ENCODE peak calls at places on chromosomes 1 and 21, in four cellular contexts. K is uterus, X is IMR-90, P is A549. E is an unnamed sample.

GRCh38 chr21:45749974-45750373 is 106.4 kb downstream of the PCBP3 start:
- DNase-seq in X (no peak), K (no peak), P (no peak), E (no peak)

GRCh38 chr1:44546403-44547053 is 127.8 kb downstream of the TMEM53 start:
- DNase-seq in P (no peak), K (no peak), X (no peak), E (no peak)

GRCh38 chr1:222892137-222892763 is 77.4 kb downstream of the DISP1 start:
- DNase-seq in X (peak), P (no peak), K (no peak), E (no peak)

GRCh38 chr1:178706467-178706866 is 18.6 kb upstream of the RALGPS2 start:
- DNase-seq in X (peak), K (peak), P (no peak), E (peak)

GRCh38 chr1:147890177-147890790 is 12.3 kb upstream of the GJA8 start:
- DNase-seq in X (peak), P (peak), K (peak), E (no peak)

GRCh38 chr1:208475449-208475848 is 231.3 kb upstream of the PLXNA2 start:
- DNase-seq in P (no peak), K (no peak), X (peak), E (no peak)

GRCh38 chr1:220370041-220370700 is 97.9 kb upstream of the RAB3GAP2 start:
- DNase-seq in P (peak), X (peak), K (no peak), E (peak)

GRCh38 chr1:159918918-159919195 is 6.5 kb downstream of the TAGLN2 start:
- DNase-seq in K (no peak), X (no peak), P (no peak), E (no peak)

GRCh38 chr1:207867136-207868081 is 43.5 kb downstream of the CD34 start:
- DNase-seq in K (no peak), P (no peak), X (no peak), E (peak)

GRCh38 chr1:211635602-211636205 is 39.7 kb downstream of the NEK2 start:
- DNase-seq in X (peak), P (no peak), K (no peak), E (no peak)

GRCh38 chr1:204130178-204130577 is 21.7 kb downstream of the ETNK2 start:
- DNase-seq in P (no peak), X (no peak), K (peak), E (no peak)

GRCh38 chr1:204072951-204073836 is at the start of gene SOX13:
- DNase-seq in P (peak), X (peak), K (peak), E (peak)

GRCh38 chr1:211133393-211133840 is 531 bp downstream of the KCNH1 start:
- DNase-seq in X (no peak), P (no peak), K (no peak), E (no peak)

GRCh38 chr21:18155508-18156193 is 89.0 kb upstream of the CHODL start:
- DNase-seq in K (no peak), P (no peak), X (no peak), E (no peak)

GRCh38 chr1:166489670-166490436 is 323.1 kb upstream of the FAM78B start:
- DNase-seq in P (peak), K (peak), X (no peak), E (no peak)

GRCh38 chr1:1083181-1084027 is 9.3 kb upstream of the RNF223 start:
- DNase-seq in K (peak), X (no peak), P (no peak), E (no peak)

GRCh38 chr1:52674497-52675384 is 23.4 kb downstream of the COA7 start:
- DNase-seq in P (no peak), K (no peak), X (peak), E (no peak)

GRCh38 chr1:53442297-53442696 is 16.9 kb upstream of the DMRTB1 start:
- DNase-seq in P (no peak), X (peak), K (no peak), E (no peak)

GRCh38 chr21:30233636-30234035 is 17.7 kb upstream of the CLDN8 start:
- DNase-seq in K (no peak), P (no peak), X (no peak), E (no peak)

GRCh38 chr1:221563476-221563921 is 178.4 kb downstream of the DUSP10 start:
- DNase-seq in K (peak), P (no peak), X (no peak), E (peak)

GRCh38 chr21:45876381-45877159 is 105.0 kb upstream of the COL6A1 start:
- DNase-seq in P (no peak), K (peak), X (no peak), E (no peak)

GRCh38 chr1:229148041-229148671 is 122.8 kb upstream of the RAB4A start:
- DNase-seq in P (no peak), K (no peak), X (no peak), E (no peak)

GRCh38 chr1:213622365-213623087 is 365.2 kb upstream of the PROX1 start:
- DNase-seq in X (no peak), K (no peak), P (no peak), E (no peak)

GRCh38 chr1:39799770-39800470 is 11.3 kb upstream of the BMP8B start:
- DNase-seq in K (peak), P (peak), X (peak), E (peak)

GRCh38 chr21:44425895-44426662 is 29.2 kb upstream of the LRRC3 start:
- DNase-seq in X (no peak), P (no peak), K (no peak), E (peak)

GRCh38 chr21:44426663-44427191 is 28.6 kb upstream of the LRRC3 start:
- DNase-seq in P (no peak), X (no peak), K (no peak), E (peak)

GRCh38 chr21:44427241-44428120 is 27.8 kb upstream of the LRRC3 start:
- DNase-seq in P (no peak), X (no peak), K (no peak), E (peak)

GRCh38 chr21:44429894-44430293 is 25.4 kb upstream of the LRRC3 start:
- DNase-seq in P (no peak), X (no peak), K (no peak), E (no peak)

GRCh38 chr21:44428281-44428942 is 26.9 kb upstream of the LRRC3 start:
- DNase-seq in P (peak), X (no peak), K (no peak), E (peak)
- TF ChIP-seq POLR2A in P (no peak), X (no peak), K (no peak), E (no peak)

DNA sequence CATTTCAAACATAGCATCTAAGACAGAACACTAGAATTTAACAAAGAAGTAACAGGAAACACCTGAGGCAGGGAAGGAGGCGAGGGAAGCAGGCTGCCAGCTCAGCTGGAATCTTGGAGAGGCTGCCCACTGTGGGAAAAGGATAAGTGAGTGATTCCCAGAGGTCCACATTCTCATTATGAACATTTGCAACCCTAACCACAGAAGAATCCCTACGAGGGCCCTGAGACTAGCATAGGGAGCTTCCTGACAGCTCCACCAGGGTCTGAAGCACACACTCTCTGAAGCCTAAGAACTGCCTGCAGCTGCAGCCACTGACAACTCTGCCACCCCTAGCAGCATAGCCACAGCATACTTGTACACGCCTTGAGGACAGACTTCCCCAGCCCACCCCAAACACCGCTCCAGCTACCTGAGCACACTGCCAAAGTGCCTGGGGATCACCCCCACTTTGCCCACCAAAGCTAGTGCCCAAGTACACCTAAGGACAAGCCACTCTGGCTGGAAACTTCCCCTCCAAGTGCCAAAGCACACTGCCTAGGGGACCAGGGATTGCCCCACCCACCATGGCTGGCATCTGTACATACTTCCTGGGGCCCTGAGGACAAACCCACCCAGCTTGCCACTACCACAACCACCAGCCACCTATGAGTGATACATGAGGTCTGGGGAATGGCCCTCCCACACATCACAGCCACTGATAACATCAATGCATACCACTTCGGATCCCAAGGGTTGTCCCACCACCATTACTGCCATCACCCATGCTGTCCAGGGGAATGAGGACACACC is 76.6 kb upstream of the GUCA2A start:
- DNase-seq in X (peak), K (no peak), P (no peak), E (no peak)
- TF ChIP-seq CTCF in X (no peak), K (no peak), P (no peak), E (no peak)

GRCh38 chr1:26972390-26972789 is 12.1 kb upstream of the KDF1 start:
- DNase-seq in K (no peak), P (no peak), X (peak), E (no peak)

GRCh38 chr1:26972821-26973220 is 12.6 kb upstream of the KDF1 start:
- DNase-seq in K (no peak), P (no peak), X (no peak), E (no peak)

GRCh38 chr1:26971590-26971989 is 11.3 kb upstream of the KDF1 start:
- DNase-seq in K (no peak), X (no peak), P (no peak), E (no peak)

GRCh38 chr1:26965628-26966027 is 5.4 kb upstream of the KDF1 start:
- DNase-seq in P (no peak), K (no peak), X (no peak), E (no peak)

DNA sequence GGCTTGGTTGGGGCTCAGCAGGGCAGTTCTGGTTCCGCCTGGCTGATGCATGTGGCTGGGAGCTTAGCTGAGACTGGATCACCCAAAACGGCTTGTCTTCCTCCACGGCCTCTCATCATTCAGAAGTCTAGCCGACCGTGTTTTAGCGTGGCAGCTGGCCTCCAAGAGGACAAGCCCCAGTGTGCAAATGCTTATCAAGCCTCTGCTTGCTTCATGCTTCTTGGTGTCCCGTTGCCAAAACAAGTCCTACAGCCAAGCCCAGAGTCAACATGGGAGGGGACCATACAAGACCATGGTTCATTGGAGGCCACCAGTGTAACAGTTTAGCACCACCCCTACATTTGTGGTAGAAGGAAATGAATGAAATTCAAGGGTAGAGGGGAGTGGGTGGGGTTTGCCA is 10.5 kb upstream of the KDF1 start:
- DNase-seq in K (no peak), P (peak), X (no peak), E (no peak)
- TF ChIP-seq POLR2A in K (no peak), P (no peak), X (no peak), E (no peak)

GRCh38 chr1:48728599-48728998 is 48.1 kb downstream of the BEND5 start:
- DNase-seq in P (no peak), K (no peak), X (no peak), E (no peak)

GRCh38 chr1:48725331-48725730 is 51.4 kb downstream of the BEND5 start:
- DNase-seq in X (peak), K (no peak), P (no peak), E (no peak)

GRCh38 chr1:48730164-48730864 is 46.4 kb downstream of the BEND5 start:
- DNase-seq in P (no peak), K (no peak), X (no peak), E (no peak)

GRCh38 chr1:48726557-48726956 is 50.1 kb downstream of the BEND5 start:
- DNase-seq in X (no peak), K (no peak), P (no peak), E (no peak)
- TF ChIP-seq CTCF in X (no peak), K (no peak), P (no peak), E (no peak)

GRCh38 chr21:36859744-36860501 is 106.5 kb downstream of the HLCS start:
- DNase-seq in P (peak), X (peak), K (peak), E (peak)
- TF ChIP-seq POLR2A in P (peak), X (no peak), K (no peak), E (peak)

GRCh38 chr1:6355621-6356020 is 37.9 kb downstream of the ACOT7 start:
- DNase-seq in P (no peak), K (no peak), X (no peak), E (no peak)

GRCh38 chr1:6359568-6360496 is 33.7 kb downstream of the ACOT7 start:
- DNase-seq in K (peak), X (peak), P (peak), E (no peak)

GRCh38 chr1:6358757-6359567 is 34.6 kb downstream of the ACOT7 start:
- DNase-seq in K (peak), P (no peak), X (peak), E (no peak)

GRCh38 chr1:6358144-6358624 is 35.4 kb downstream of the ACOT7 start:
- DNase-seq in P (no peak), K (no peak), X (no peak), E (no peak)

DNA sequence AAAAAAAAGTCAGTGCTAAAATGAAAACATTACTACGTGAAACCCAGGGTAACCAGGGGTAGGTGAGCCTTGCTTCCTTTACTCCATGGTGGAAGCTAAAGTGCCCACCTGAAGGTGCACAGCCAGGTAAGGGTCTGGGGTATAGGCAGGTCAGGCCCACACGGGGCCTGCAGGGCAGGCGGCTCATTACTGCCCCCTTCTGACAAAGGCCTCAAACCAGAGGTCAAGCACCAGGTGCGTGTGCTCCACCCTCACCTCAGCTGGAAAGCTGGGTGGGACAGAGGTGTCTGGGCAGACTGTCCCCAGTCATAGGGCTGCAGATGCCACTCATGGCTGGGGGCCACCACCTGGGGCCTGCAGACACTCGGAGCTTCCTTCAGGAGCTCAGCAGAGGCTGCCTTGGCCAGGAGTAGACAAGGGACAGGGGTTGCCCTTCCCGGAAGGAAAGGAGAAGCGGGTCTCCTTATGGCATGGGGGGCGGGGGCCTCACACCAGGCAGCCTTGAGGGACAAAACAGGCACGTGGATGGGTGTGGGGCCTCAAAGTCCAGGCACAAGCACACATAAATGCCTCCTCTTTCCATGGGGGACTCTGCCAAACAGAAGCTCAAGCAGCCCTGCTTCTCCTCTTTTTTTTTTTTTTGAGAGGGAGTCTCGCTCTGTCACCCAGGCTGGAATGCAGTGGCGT is 36.2 kb downstream of the ACOT7 start:
- DNase-seq in K (no peak), P (no peak), X (no peak), E (no peak)
- TF ChIP-seq CTCF in K (no peak), P (no peak), X (no peak), E (no peak)

GRCh38 chr21:25426580-25426979 is 180.7 kb downstream of the MRPL39 start:
- DNase-seq in K (no peak), P (no peak), X (no peak), E (no peak)

GRCh38 chr21:25424045-25424444 is 183.2 kb downstream of the MRPL39 start:
- DNase-seq in K (no peak), X (no peak), P (no peak), E (no peak)

GRCh38 chr21:25422610-25423608 is 184.4 kb downstream of the MRPL39 start:
- DNase-seq in K (no peak), P (no peak), X (no peak), E (no peak)

GRCh38 chr21:25425156-25425555 is 182.1 kb downstream of the MRPL39 start:
- DNase-seq in X (no peak), P (no peak), K (no peak), E (no peak)

DNA sequence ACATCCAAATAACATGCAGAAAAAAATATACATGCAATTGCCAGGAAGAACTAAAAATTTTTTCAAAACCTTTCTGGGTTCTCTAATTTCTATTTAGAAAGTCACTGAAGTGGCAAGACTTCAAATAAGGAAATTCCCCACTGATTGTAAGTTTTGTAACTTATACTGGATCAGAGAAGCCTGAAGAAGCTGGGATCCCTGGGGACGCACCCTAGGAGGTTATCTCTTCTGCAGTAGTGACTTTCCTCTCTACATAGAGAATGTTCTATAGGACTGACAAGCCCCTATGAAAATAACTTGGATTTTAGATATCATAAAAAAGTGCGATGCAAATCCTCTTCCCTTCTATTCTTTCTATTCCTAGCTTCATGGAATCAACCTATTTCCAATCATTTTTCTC is 182.6 kb downstream of the MRPL39 start:
- DNase-seq in X (no peak), K (no peak), P (no peak), E (no peak)
- TF ChIP-seq POLR2A in X (no peak), K (no peak), P (no peak), E (no peak)

DNA sequence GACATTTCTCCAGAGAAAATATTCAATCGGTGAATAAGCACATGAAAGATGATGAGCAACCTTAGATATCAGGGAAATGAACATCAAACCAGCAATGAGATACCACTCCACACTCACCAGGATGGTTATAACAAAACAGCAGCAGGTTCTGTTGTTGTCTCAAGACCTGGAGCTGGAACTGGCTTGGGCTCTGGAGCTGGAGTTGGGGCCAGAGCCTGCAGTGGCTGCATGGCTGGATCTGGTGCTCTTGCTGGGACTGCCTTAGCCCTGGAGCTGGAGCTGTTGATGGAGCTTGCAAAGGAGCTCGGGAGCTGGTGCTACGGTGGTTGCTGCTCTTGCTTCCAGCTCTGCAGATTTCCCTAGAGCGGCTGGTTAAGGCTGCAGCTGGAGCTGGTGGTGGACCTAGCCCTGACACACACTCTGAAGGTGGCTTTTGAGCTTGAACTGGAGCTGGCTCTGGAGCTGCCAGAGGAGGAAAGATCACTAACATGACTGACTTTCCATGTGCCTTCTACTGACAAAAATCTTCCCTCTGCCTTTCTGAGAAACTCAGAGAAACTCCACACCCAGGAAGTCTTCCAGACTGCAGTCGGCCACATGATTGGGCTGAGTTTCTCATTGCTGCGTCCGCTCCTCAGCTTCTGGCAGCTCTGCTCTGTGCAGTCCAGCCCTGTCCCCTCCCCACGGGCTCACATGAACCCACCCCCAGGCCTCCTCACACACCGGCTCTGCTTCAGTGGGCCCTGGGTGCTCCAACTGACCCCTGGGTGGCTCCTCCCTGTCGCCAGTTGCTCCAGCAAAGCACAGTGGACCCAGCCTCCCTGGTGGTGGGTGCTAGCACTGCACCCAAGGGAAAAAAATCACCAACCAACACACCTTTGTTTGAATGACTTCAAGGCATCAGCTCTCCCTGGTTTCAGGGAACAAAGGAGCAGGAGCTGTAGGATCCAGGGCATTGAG is 139.1 kb upstream of the FMN2 start:
- DNase-seq in P (peak), K (no peak), X (no peak), E (no peak)
- TF ChIP-seq CTCF in P (no peak), K (no peak), X (peak), E (no peak)

E was measured in gastrocnemius medialis.